ENCODE peak calls at places on chromosomes 5 and 9, in eight cellular contexts. One of them, this sample, is unnamed.

GRCh38 chr5:83388608-83389007 is 82.9 kb upstream of the VCAN start:
- DNase-seq in SK-N-SH: no peak
- DNase-seq in A549: no peak
- DNase-seq in HCT116: no peak
- DNase-seq in endothelial cell of umbilical vein: no peak
- DNase-seq in GM12878: no peak
- DNase-seq in K562: no peak
- DNase-seq in NB4: no peak
- DNase-seq in this sample: no peak

GRCh38 chr5:152514827-152515397 is 109.8 kb upstream of the NMUR2 start:
- DNase-seq in SK-N-SH: peak
- DNase-seq in A549: peak
- DNase-seq in HCT116: peak
- DNase-seq in endothelial cell of umbilical vein: peak
- DNase-seq in GM12878: no peak
- DNase-seq in K562: peak
- DNase-seq in NB4: peak
- DNase-seq in this sample: no peak

GRCh38 chr5:124655943-124656459 is 90.4 kb downstream of the ZNF608 start:
- DNase-seq in SK-N-SH: peak
- DNase-seq in A549: peak
- DNase-seq in HCT116: peak
- DNase-seq in endothelial cell of umbilical vein: peak
- DNase-seq in GM12878: no peak
- DNase-seq in K562: peak
- DNase-seq in NB4: peak
- DNase-seq in this sample: no peak

GRCh38 chr5:159732220-159732619 is 184.1 kb upstream of the ADRA1B start:
- DNase-seq in SK-N-SH: no peak
- DNase-seq in A549: no peak
- DNase-seq in HCT116: no peak
- DNase-seq in endothelial cell of umbilical vein: no peak
- DNase-seq in GM12878: no peak
- DNase-seq in K562: no peak
- DNase-seq in NB4: peak
- DNase-seq in this sample: no peak

GRCh38 chr9:19471737-19472648 is 63.2 kb downstream of the ACER2 start:
- DNase-seq in SK-N-SH: peak
- DNase-seq in A549: peak
- DNase-seq in HCT116: peak
- DNase-seq in endothelial cell of umbilical vein: peak
- DNase-seq in GM12878: no peak
- DNase-seq in K562: peak
- DNase-seq in NB4: peak
- DNase-seq in this sample: peak

GRCh38 chr5:68418230-68418629 is 202.7 kb downstream of the PIK3R1 start:
- DNase-seq in SK-N-SH: no peak
- DNase-seq in A549: no peak
- DNase-seq in HCT116: no peak
- DNase-seq in endothelial cell of umbilical vein: no peak
- DNase-seq in GM12878: no peak
- DNase-seq in K562: no peak
- DNase-seq in NB4: no peak
- DNase-seq in this sample: no peak

GRCh38 chr5:138065102-138065501 is 18.7 kb upstream of the WNT8A start:
- DNase-seq in SK-N-SH: no peak
- DNase-seq in A549: no peak
- DNase-seq in HCT116: no peak
- DNase-seq in endothelial cell of umbilical vein: no peak
- DNase-seq in GM12878: no peak
- DNase-seq in K562: peak
- DNase-seq in NB4: peak
- DNase-seq in this sample: peak

GRCh38 chr9:34782372-34782771 is 72.4 kb upstream of the CCL21 start:
- DNase-seq in SK-N-SH: no peak
- DNase-seq in A549: no peak
- DNase-seq in HCT116: no peak
- DNase-seq in endothelial cell of umbilical vein: no peak
- DNase-seq in GM12878: no peak
- DNase-seq in K562: no peak
- DNase-seq in NB4: no peak
- DNase-seq in this sample: no peak

GRCh38 chr5:173451031-173451430 is 122.8 kb upstream of the STC2 start:
- DNase-seq in SK-N-SH: peak
- DNase-seq in A549: peak
- DNase-seq in HCT116: peak
- DNase-seq in endothelial cell of umbilical vein: no peak
- DNase-seq in GM12878: no peak
- DNase-seq in K562: peak
- DNase-seq in NB4: peak
- DNase-seq in this sample: peak

GRCh38 chr5:27316283-27316675 is 277.9 kb upstream of the CDH9 start:
- DNase-seq in SK-N-SH: no peak
- DNase-seq in A549: no peak
- DNase-seq in HCT116: no peak
- DNase-seq in endothelial cell of umbilical vein: no peak
- DNase-seq in GM12878: no peak
- DNase-seq in K562: no peak
- DNase-seq in NB4: no peak
- DNase-seq in this sample: no peak

GRCh38 chr9:84945878-84946538 is 276.5 kb downstream of the NTRK2 start:
- DNase-seq in SK-N-SH: peak
- DNase-seq in A549: no peak
- DNase-seq in HCT116: no peak
- DNase-seq in endothelial cell of umbilical vein: no peak
- DNase-seq in GM12878: no peak
- DNase-seq in K562: no peak
- DNase-seq in NB4: no peak
- DNase-seq in this sample: no peak

GRCh38 chr5:71533142-71533541 is 54.0 kb upstream of the MCCC2 start:
- DNase-seq in SK-N-SH: no peak
- DNase-seq in A549: no peak
- DNase-seq in HCT116: no peak
- DNase-seq in endothelial cell of umbilical vein: no peak
- DNase-seq in GM12878: no peak
- DNase-seq in K562: no peak
- DNase-seq in NB4: peak
- DNase-seq in this sample: no peak

GRCh38 chr5:170483701-170484458 is 19.9 kb upstream of the KCNIP1 start:
- DNase-seq in SK-N-SH: no peak
- DNase-seq in A549: peak
- DNase-seq in HCT116: no peak
- DNase-seq in endothelial cell of umbilical vein: no peak
- DNase-seq in GM12878: no peak
- DNase-seq in K562: no peak
- DNase-seq in NB4: peak
- DNase-seq in this sample: no peak

GRCh38 chr5:123344819-123345426 is 78.3 kb downstream of the CEP120 start:
- DNase-seq in SK-N-SH: peak
- DNase-seq in A549: peak
- DNase-seq in HCT116: no peak
- DNase-seq in endothelial cell of umbilical vein: peak
- DNase-seq in GM12878: no peak
- DNase-seq in K562: peak
- DNase-seq in NB4: peak
- DNase-seq in this sample: peak

GRCh38 chr9:132800038-132800648 is 77.9 kb downstream of the AK8 start:
- DNase-seq in SK-N-SH: peak
- DNase-seq in A549: peak
- DNase-seq in HCT116: peak
- DNase-seq in endothelial cell of umbilical vein: peak
- DNase-seq in GM12878: no peak
- DNase-seq in K562: peak
- DNase-seq in NB4: peak
- DNase-seq in this sample: peak

GRCh38 chr5:5252106-5252505 is 112.0 kb downstream of the ADAMTS16 start:
- DNase-seq in SK-N-SH: no peak
- DNase-seq in A549: no peak
- DNase-seq in HCT116: no peak
- DNase-seq in endothelial cell of umbilical vein: no peak
- DNase-seq in GM12878: no peak
- DNase-seq in K562: no peak
- DNase-seq in NB4: no peak
- DNase-seq in this sample: no peak

GRCh38 chr5:65172486-65173129 is 309.1 kb downstream of the ADAMTS6 start:
- DNase-seq in SK-N-SH: no peak
- DNase-seq in A549: no peak
- DNase-seq in HCT116: no peak
- DNase-seq in endothelial cell of umbilical vein: no peak
- DNase-seq in GM12878: peak
- DNase-seq in K562: no peak
- DNase-seq in NB4: peak
- DNase-seq in this sample: no peak

GRCh38 chr9:115200711-115201505 is 83.0 kb upstream of the TNC start:
- DNase-seq in SK-N-SH: no peak
- DNase-seq in A549: no peak
- DNase-seq in HCT116: no peak
- DNase-seq in endothelial cell of umbilical vein: no peak
- DNase-seq in GM12878: no peak
- DNase-seq in K562: no peak
- DNase-seq in NB4: no peak
- DNase-seq in this sample: no peak
- TF ChIP-seq MAX in SK-N-SH: no peak
- TF ChIP-seq MAX in A549: no peak
- TF ChIP-seq MAX in HCT116: no peak
- TF ChIP-seq MAX in endothelial cell of umbilical vein: no peak
- TF ChIP-seq MAX in GM12878: no peak
- TF ChIP-seq MAX in K562: no peak
- TF ChIP-seq MAX in NB4: no peak
- TF ChIP-seq MAX in this sample: no peak

DNA sequence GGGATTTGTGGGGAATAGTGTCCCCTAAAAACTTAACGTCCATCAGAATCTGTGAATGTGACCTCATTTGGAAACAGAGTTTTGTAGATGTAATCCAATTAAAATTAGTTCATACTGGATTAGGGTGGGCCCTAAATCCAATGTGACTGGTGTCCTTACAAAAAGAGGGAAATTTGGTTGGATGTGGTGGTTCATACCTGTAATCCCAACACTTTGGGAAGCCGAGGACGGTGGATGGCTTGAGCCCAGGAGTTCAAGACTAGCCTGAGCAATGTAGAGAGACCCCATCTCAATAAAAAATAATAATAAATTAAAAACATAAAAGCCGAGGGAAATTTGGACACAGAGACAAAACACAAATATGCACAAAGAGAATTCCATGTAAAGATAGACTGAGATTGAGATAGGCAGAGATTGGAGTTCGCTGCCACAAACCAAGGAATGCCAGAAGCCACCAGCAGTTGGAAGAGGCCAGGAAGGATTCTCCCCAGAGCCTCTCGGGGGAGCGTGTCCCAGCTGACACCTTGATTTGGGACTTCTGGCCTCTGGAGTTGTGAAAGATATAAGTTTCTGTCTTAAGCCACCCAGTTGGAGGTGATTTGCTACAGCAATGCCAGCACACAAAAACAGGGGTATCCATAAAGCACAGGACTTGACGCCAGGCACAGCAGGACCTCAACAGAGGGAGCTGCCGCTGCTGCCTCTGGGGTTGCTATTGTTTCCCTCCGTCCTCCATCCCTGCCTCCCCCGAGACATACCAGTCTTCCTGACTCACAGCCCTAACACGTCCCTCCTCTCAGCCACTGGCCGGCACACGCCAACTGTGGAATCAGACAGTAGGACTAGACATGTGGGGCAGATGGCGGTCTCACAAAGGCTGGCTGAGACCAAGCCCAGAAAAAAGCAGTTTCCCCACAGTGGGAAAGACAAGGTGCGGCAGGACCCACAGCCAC is 73.8 kb upstream of the IL17B start:
- DNase-seq in SK-N-SH: no peak
- DNase-seq in A549: no peak
- DNase-seq in HCT116: no peak
- DNase-seq in endothelial cell of umbilical vein: peak
- DNase-seq in GM12878: no peak
- DNase-seq in K562: no peak
- DNase-seq in NB4: no peak
- DNase-seq in this sample: no peak
- TF ChIP-seq MAX in SK-N-SH: peak
- TF ChIP-seq MAX in A549: no peak
- TF ChIP-seq MAX in HCT116: no peak
- TF ChIP-seq MAX in endothelial cell of umbilical vein: peak
- TF ChIP-seq MAX in GM12878: no peak
- TF ChIP-seq MAX in K562: no peak
- TF ChIP-seq MAX in NB4: no peak
- TF ChIP-seq MAX in this sample: no peak

DNA sequence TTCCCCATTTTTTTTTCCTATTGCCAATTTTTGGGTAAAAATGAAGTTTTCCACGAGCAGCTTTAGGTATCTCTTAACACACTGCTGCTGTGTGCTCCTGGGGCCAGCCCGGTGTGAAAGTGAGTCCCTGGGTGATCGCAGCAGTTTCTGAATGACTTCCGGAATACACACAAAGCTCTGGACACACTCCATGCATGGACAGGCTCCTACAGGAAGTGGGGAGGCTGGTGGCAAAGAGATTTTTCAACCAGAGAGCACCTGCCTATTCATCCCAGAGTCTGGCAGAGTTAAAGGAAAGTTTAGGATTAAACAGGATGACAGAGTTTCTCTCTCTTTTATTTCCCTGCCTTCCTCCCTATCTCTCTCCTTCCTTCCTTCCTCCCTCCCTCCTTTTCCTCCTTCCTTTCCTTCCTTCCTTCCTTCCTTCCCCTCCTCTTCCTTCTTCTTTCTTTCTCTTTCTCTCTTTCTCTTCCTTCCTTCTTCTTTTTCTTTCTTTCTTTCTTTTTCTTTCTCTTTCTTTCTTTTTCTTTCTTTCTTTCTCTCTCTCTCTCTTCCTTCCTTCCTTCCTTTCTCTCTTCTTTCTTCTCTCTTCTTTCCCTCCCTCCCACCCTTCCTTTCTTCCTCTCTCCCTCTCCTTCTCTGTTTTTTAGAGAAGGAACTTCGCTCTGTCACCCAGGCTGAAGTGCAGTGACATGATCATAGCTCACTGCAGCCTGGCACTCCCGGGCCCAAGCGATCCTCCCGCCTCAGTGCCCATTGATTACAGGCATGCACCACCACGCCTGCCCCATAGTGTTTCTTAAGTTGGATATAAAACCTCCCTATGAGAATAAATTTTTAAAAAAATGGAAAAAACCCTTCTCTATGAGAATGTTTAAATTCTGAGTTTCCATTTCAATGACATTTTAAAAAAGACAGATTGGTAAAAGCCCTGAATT is 38.7 kb upstream of the UBTD2 start:
- DNase-seq in SK-N-SH: no peak
- DNase-seq in A549: no peak
- DNase-seq in HCT116: no peak
- DNase-seq in endothelial cell of umbilical vein: no peak
- DNase-seq in GM12878: no peak
- DNase-seq in K562: no peak
- DNase-seq in NB4: no peak
- DNase-seq in this sample: no peak
- TF ChIP-seq MAX in SK-N-SH: no peak
- TF ChIP-seq MAX in A549: no peak
- TF ChIP-seq MAX in HCT116: no peak
- TF ChIP-seq MAX in endothelial cell of umbilical vein: no peak
- TF ChIP-seq MAX in GM12878: no peak
- TF ChIP-seq MAX in K562: no peak
- TF ChIP-seq MAX in NB4: no peak
- TF ChIP-seq MAX in this sample: no peak

GRCh38 chr9:4435197-4435596 is 55.1 kb upstream of the SLC1A1 start:
- DNase-seq in SK-N-SH: no peak
- DNase-seq in A549: no peak
- DNase-seq in HCT116: no peak
- DNase-seq in endothelial cell of umbilical vein: no peak
- DNase-seq in GM12878: no peak
- DNase-seq in K562: no peak
- DNase-seq in NB4: peak
- DNase-seq in this sample: no peak
- TF ChIP-seq MAX in SK-N-SH: no peak
- TF ChIP-seq MAX in A549: no peak
- TF ChIP-seq MAX in HCT116: no peak
- TF ChIP-seq MAX in endothelial cell of umbilical vein: no peak
- TF ChIP-seq MAX in GM12878: no peak
- TF ChIP-seq MAX in K562: no peak
- TF ChIP-seq MAX in NB4: no peak
- TF ChIP-seq MAX in this sample: no peak